ENCODE peak calls at places on chromosome 10, in five cellular contexts. R, M, D, Z and F are unnamed samples.

GRCh38 chr10:125742465-125742864 is 23.0 kb downstream of the EDRF1 start:
- DNase-seq in M (no peak), Z (no peak), R (no peak), D (no peak), F (no peak)

GRCh38 chr10:79331709-79332108 is 15.6 kb upstream of the PPIF start:
- DNase-seq in Z (no peak), M (no peak), D (no peak), R (peak), F (no peak)

GRCh38 chr10:106609867-106610266 is 554.6 kb downstream of the SORCS1 start:
- DNase-seq in R (no peak), Z (no peak), M (no peak), D (no peak), F (no peak)

GRCh38 chr10:119521443-119522204 is 20.9 kb downstream of the RGS10 start:
- DNase-seq in M (no peak), Z (no peak), D (no peak), R (no peak), F (no peak)

GRCh38 chr10:15200626-15201025 is 32.1 kb upstream of the NMT2 start:
- DNase-seq in D (no peak), M (no peak), Z (no peak), R (no peak), F (no peak)

GRCh38 chr10:34710391-34710751 is 104.7 kb downstream of the PARD3 start:
- DNase-seq in R (no peak), M (no peak), Z (no peak), D (no peak), F (no peak)

GRCh38 chr10:108465871-108466641 is 1301.5 kb upstream of the SORCS1 start:
- DNase-seq in D (peak), R (no peak), Z (peak), M (no peak), F (peak)

GRCh38 chr10:97590748-97591139 is 1.2 kb downstream of the C10orf62 start:
- DNase-seq in D (no peak), M (no peak), R (no peak), Z (no peak), F (no peak)

GRCh38 chr10:47020491-47020890 is 109.3 kb downstream of the PTPN20 start:
- DNase-seq in M (no peak), R (peak), D (no peak), Z (no peak), F (no peak)

GRCh38 chr10:102375250-102375649 is 20.3 kb upstream of the NFKB2 start:
- DNase-seq in R (no peak), Z (no peak), M (no peak), D (no peak), F (no peak)

GRCh38 chr10:132363921-132364593 is 32.1 kb downstream of the LRRC27 start:
- DNase-seq in M (no peak), D (no peak), Z (peak), R (peak), F (no peak)

GRCh38 chr10:132729810-132730565 is 56.0 kb downstream of the NKX6-2 start:
- DNase-seq in Z (no peak), M (no peak), D (no peak), R (no peak), F (no peak)

GRCh38 chr10:66931949-66932343 is 6.1 kb downstream of the LRRTM3 start:
- DNase-seq in D (no peak), R (no peak), Z (no peak), M (no peak), F (no peak)

GRCh38 chr10:63703113-63703670 is 182.0 kb downstream of the REEP3 start:
- DNase-seq in M (peak), D (no peak), R (no peak), Z (no peak), F (no peak)

GRCh38 chr10:58909881-58910280 is 266.6 kb upstream of the PHYHIPL start:
- DNase-seq in D (no peak), R (no peak), M (no peak), Z (no peak), F (no peak)

GRCh38 chr10:124364674-124365073 is 54.0 kb downstream of the OAT start:
- DNase-seq in R (no peak), Z (no peak), D (no peak), M (no peak), F (no peak)

GRCh38 chr10:122709971-122710370 is 10.3 kb upstream of the C10orf120 start:
- DNase-seq in M (no peak), D (no peak), Z (no peak), R (no peak), F (no peak)

GRCh38 chr10:21398549-21399345 is 126.7 kb downstream of the SKIDA1 start:
- DNase-seq in M (no peak), Z (no peak), R (no peak), D (no peak), F (no peak)

GRCh38 chr10:100364735-100365391 is 17.8 kb downstream of the SCD start:
- DNase-seq in M (peak), D (no peak), Z (no peak), R (no peak), F (peak)

GRCh38 chr10:73923935-73924598 is 13.1 kb downstream of the PLAU start:
- DNase-seq in M (no peak), R (no peak), Z (no peak), D (no peak), F (no peak)

GRCh38 chr10:63522129-63522687 is 1.0 kb downstream of the REEP3 start:
- DNase-seq in Z (no peak), M (peak), R (peak), D (no peak), F (no peak)

GRCh38 chr10:102101152-102101551 is 19.0 kb downstream of the LDB1 start:
- DNase-seq in Z (no peak), D (no peak), M (no peak), R (no peak), F (no peak)

GRCh38 chr10:129063877-129064276 is 403.2 kb upstream of the MGMT start:
- DNase-seq in D (no peak), Z (no peak), M (no peak), R (no peak), F (no peak)

GRCh38 chr10:44042926-44043602 is 341.8 kb downstream of the CXCL12 start:
- DNase-seq in M (no peak), D (no peak), Z (peak), R (no peak), F (no peak)

GRCh38 chr10:122140477-122140902 is 130.6 kb upstream of the BTBD16 start:
- DNase-seq in M (no peak), Z (no peak), D (no peak), R (no peak), F (peak)

GRCh38 chr10:101273736-101274135 is 44.5 kb upstream of the LBX1 start:
- DNase-seq in Z (no peak), R (no peak), D (no peak), M (no peak), F (no peak)

GRCh38 chr10:125531470-125531869 is 151.5 kb downstream of the TEX36 start:
- DNase-seq in R (no peak), M (peak), Z (no peak), D (no peak), F (peak)

GRCh38 chr10:102868976-102869289 is 337 bp upstream of the AS3MT start:
- DNase-seq in M (no peak), D (no peak), R (peak), Z (no peak), F (no peak)

GRCh38 chr10:6151087-6151977 is 51.4 kb upstream of the PFKFB3 start:
- DNase-seq in R (peak), D (peak), M (no peak), Z (peak), F (peak)

GRCh38 chr10:103852856-103853255 is 2.5 kb downstream of the SH3PXD2A start:
- DNase-seq in R (no peak), Z (no peak), D (no peak), M (no peak), F (no peak)

GRCh38 chr10:65394898-65395297 is 1530.9 kb upstream of the LRRTM3 start:
- DNase-seq in D (no peak), M (no peak), Z (no peak), R (no peak), F (no peak)

GRCh38 chr10:95266674-95267095 is 24.1 kb downstream of the PDLIM1 start:
- DNase-seq in M (no peak), Z (no peak), D (no peak), R (peak), F (no peak)

GRCh38 chr10:99532687-99533495 is at the start of gene NKX2-3:
- DNase-seq in Z (peak), R (peak), D (peak), M (no peak), F (peak)

GRCh38 chr10:30848396-30849032 is 183.2 kb downstream of the ZNF438 start:
- DNase-seq in D (no peak), Z (no peak), M (no peak), R (no peak), F (no peak)

GRCh38 chr10:26869528-26869927 is 8.8 kb upstream of the ABI1 start:
- DNase-seq in Z (no peak), R (no peak), M (no peak), D (no peak), F (no peak)